ENCODE peak calls at places on chromosomes 12 and 14, in ten cellular contexts. One of them, this sample, is unnamed.

GRCh38 chr12:10717410-10717809 is 5.7 kb downstream of the YBX3 start:
- DNase-seq in cardiac muscle cell: peak
- DNase-seq in pancreas: no peak
- DNase-seq in neural progenitor cell: peak
- DNase-seq in GM12865: no peak
- DNase-seq in suprapubic skin: no peak
- DNase-seq in breast epithelium: no peak
- DNase-seq in WERI-Rb-1: no peak
- DNase-seq in fibroblast of lung: no peak
- DNase-seq in IMR-90: peak
- DNase-seq in this sample: peak

GRCh38 chr12:103841690-103842584 is 903 bp upstream of the NT5DC3 start:
- DNase-seq in cardiac muscle cell: peak
- DNase-seq in pancreas: peak
- DNase-seq in neural progenitor cell: no peak
- DNase-seq in GM12865: peak
- DNase-seq in suprapubic skin: no peak
- DNase-seq in breast epithelium: peak
- DNase-seq in WERI-Rb-1: no peak
- DNase-seq in fibroblast of lung: peak
- DNase-seq in IMR-90: peak
- DNase-seq in this sample: peak

GRCh38 chr14:52013984-52014600 is 24.7 kb downstream of the RTRAF start:
- DNase-seq in cardiac muscle cell: no peak
- DNase-seq in pancreas: no peak
- DNase-seq in neural progenitor cell: peak
- DNase-seq in GM12865: no peak
- DNase-seq in suprapubic skin: no peak
- DNase-seq in breast epithelium: no peak
- DNase-seq in WERI-Rb-1: peak
- DNase-seq in fibroblast of lung: no peak
- DNase-seq in IMR-90: no peak
- DNase-seq in this sample: no peak

GRCh38 chr14:23414254-23414653 is 6.2 kb upstream of the MYH6 start:
- DNase-seq in cardiac muscle cell: no peak
- DNase-seq in pancreas: no peak
- DNase-seq in neural progenitor cell: no peak
- DNase-seq in GM12865: no peak
- DNase-seq in suprapubic skin: no peak
- DNase-seq in breast epithelium: no peak
- DNase-seq in WERI-Rb-1: no peak
- DNase-seq in fibroblast of lung: no peak
- DNase-seq in IMR-90: no peak
- DNase-seq in this sample: no peak

GRCh38 chr12:22231836-22232235 is 102.7 kb downstream of the ST8SIA1 start:
- DNase-seq in cardiac muscle cell: peak
- DNase-seq in pancreas: no peak
- DNase-seq in neural progenitor cell: peak
- DNase-seq in GM12865: no peak
- DNase-seq in suprapubic skin: no peak
- DNase-seq in breast epithelium: no peak
- DNase-seq in WERI-Rb-1: no peak
- DNase-seq in fibroblast of lung: no peak
- DNase-seq in IMR-90: no peak
- DNase-seq in this sample: peak

GRCh38 chr14:60657609-60657983 is 8.3 kb upstream of the SIX1 start:
- DNase-seq in cardiac muscle cell: no peak
- DNase-seq in pancreas: no peak
- DNase-seq in neural progenitor cell: peak
- DNase-seq in GM12865: peak
- DNase-seq in suprapubic skin: no peak
- DNase-seq in breast epithelium: no peak
- DNase-seq in WERI-Rb-1: no peak
- DNase-seq in fibroblast of lung: no peak
- DNase-seq in IMR-90: no peak
- DNase-seq in this sample: no peak

GRCh38 chr12:110102255-110102654 is 21.9 kb upstream of the IFT81 start:
- DNase-seq in cardiac muscle cell: peak
- DNase-seq in pancreas: no peak
- DNase-seq in neural progenitor cell: peak
- DNase-seq in GM12865: peak
- DNase-seq in suprapubic skin: no peak
- DNase-seq in breast epithelium: no peak
- DNase-seq in WERI-Rb-1: peak
- DNase-seq in fibroblast of lung: peak
- DNase-seq in IMR-90: peak
- DNase-seq in this sample: peak

GRCh38 chr12:113432976-113433375 is 10.8 kb downstream of the SDSL start:
- DNase-seq in cardiac muscle cell: no peak
- DNase-seq in pancreas: no peak
- DNase-seq in neural progenitor cell: no peak
- DNase-seq in GM12865: no peak
- DNase-seq in suprapubic skin: no peak
- DNase-seq in breast epithelium: no peak
- DNase-seq in WERI-Rb-1: no peak
- DNase-seq in fibroblast of lung: no peak
- DNase-seq in IMR-90: no peak
- DNase-seq in this sample: no peak

GRCh38 chr12:32025906-32026305 is 66.7 kb downstream of the RESF1 start:
- DNase-seq in cardiac muscle cell: no peak
- DNase-seq in pancreas: no peak
- DNase-seq in neural progenitor cell: no peak
- DNase-seq in GM12865: peak
- DNase-seq in suprapubic skin: peak
- DNase-seq in breast epithelium: no peak
- DNase-seq in WERI-Rb-1: no peak
- DNase-seq in fibroblast of lung: no peak
- DNase-seq in IMR-90: no peak
- DNase-seq in this sample: no peak

GRCh38 chr12:19482551-19483109 is 43.3 kb downstream of the AEBP2 start:
- DNase-seq in cardiac muscle cell: peak
- DNase-seq in pancreas: no peak
- DNase-seq in neural progenitor cell: peak
- DNase-seq in GM12865: peak
- DNase-seq in suprapubic skin: no peak
- DNase-seq in breast epithelium: no peak
- DNase-seq in WERI-Rb-1: no peak
- DNase-seq in fibroblast of lung: no peak
- DNase-seq in IMR-90: no peak
- DNase-seq in this sample: no peak

GRCh38 chr12:26810330-26810729 is 22.7 kb downstream of the ITPR2 start:
- DNase-seq in cardiac muscle cell: peak
- DNase-seq in pancreas: no peak
- DNase-seq in neural progenitor cell: peak
- DNase-seq in GM12865: no peak
- DNase-seq in suprapubic skin: no peak
- DNase-seq in breast epithelium: peak
- DNase-seq in WERI-Rb-1: no peak
- DNase-seq in fibroblast of lung: peak
- DNase-seq in IMR-90: peak
- DNase-seq in this sample: peak

GRCh38 chr12:93166891-93167307 is 210.8 kb upstream of the NUDT4 start:
- DNase-seq in cardiac muscle cell: no peak
- DNase-seq in pancreas: no peak
- DNase-seq in neural progenitor cell: no peak
- DNase-seq in GM12865: peak
- DNase-seq in suprapubic skin: no peak
- DNase-seq in breast epithelium: no peak
- DNase-seq in WERI-Rb-1: no peak
- DNase-seq in fibroblast of lung: no peak
- DNase-seq in IMR-90: no peak
- DNase-seq in this sample: no peak

GRCh38 chr12:119803391-119803791 is 73.7 kb downstream of the CIT start:
- DNase-seq in cardiac muscle cell: peak
- DNase-seq in pancreas: no peak
- DNase-seq in neural progenitor cell: peak
- DNase-seq in GM12865: no peak
- DNase-seq in suprapubic skin: no peak
- DNase-seq in breast epithelium: no peak
- DNase-seq in WERI-Rb-1: no peak
- DNase-seq in fibroblast of lung: peak
- DNase-seq in IMR-90: peak
- DNase-seq in this sample: peak

GRCh38 chr14:54565236-54566151 is 1.4 kb upstream of the SAMD4A start:
- DNase-seq in cardiac muscle cell: peak
- DNase-seq in pancreas: peak
- DNase-seq in neural progenitor cell: peak
- DNase-seq in GM12865: peak
- DNase-seq in suprapubic skin: peak
- DNase-seq in breast epithelium: peak
- DNase-seq in WERI-Rb-1: peak
- DNase-seq in fibroblast of lung: peak
- DNase-seq in IMR-90: peak
- DNase-seq in this sample: peak

GRCh38 chr14:95156765-95157194 is 549 bp downstream of the DICER1 start:
- DNase-seq in cardiac muscle cell: peak
- DNase-seq in pancreas: peak
- DNase-seq in neural progenitor cell: no peak
- DNase-seq in GM12865: peak
- DNase-seq in suprapubic skin: peak
- DNase-seq in breast epithelium: peak
- DNase-seq in WERI-Rb-1: peak
- DNase-seq in fibroblast of lung: peak
- DNase-seq in IMR-90: peak
- DNase-seq in this sample: peak

GRCh38 chr12:67151891-67152290 is 117.3 kb upstream of the CAND1 start:
- DNase-seq in cardiac muscle cell: peak
- DNase-seq in pancreas: no peak
- DNase-seq in neural progenitor cell: no peak
- DNase-seq in GM12865: no peak
- DNase-seq in suprapubic skin: no peak
- DNase-seq in breast epithelium: no peak
- DNase-seq in WERI-Rb-1: no peak
- DNase-seq in fibroblast of lung: peak
- DNase-seq in IMR-90: no peak
- DNase-seq in this sample: no peak

GRCh38 chr12:128966411-128966810 is 113.1 kb downstream of the GLT1D1 start:
- DNase-seq in cardiac muscle cell: no peak
- DNase-seq in pancreas: no peak
- DNase-seq in neural progenitor cell: no peak
- DNase-seq in GM12865: no peak
- DNase-seq in suprapubic skin: no peak
- DNase-seq in breast epithelium: no peak
- DNase-seq in WERI-Rb-1: no peak
- DNase-seq in fibroblast of lung: no peak
- DNase-seq in IMR-90: no peak
- DNase-seq in this sample: no peak
- H3K4me3 ChIP-seq in cardiac muscle cell: no peak
- H3K4me3 ChIP-seq in pancreas: no peak
- H3K4me3 ChIP-seq in neural progenitor cell: no peak
- H3K4me3 ChIP-seq in GM12865: no peak
- H3K4me3 ChIP-seq in suprapubic skin: no peak
- H3K4me3 ChIP-seq in breast epithelium: no peak
- H3K4me3 ChIP-seq in WERI-Rb-1: no peak
- H3K4me3 ChIP-seq in fibroblast of lung: no peak
- H3K4me3 ChIP-seq in IMR-90: no peak
- H3K4me3 ChIP-seq in this sample: no peak

GRCh38 chr12:52542157-52542556 is 10.8 kb downstream of the KRT71 start:
- DNase-seq in cardiac muscle cell: no peak
- DNase-seq in pancreas: no peak
- DNase-seq in neural progenitor cell: no peak
- DNase-seq in GM12865: no peak
- DNase-seq in suprapubic skin: no peak
- DNase-seq in breast epithelium: no peak
- DNase-seq in WERI-Rb-1: no peak
- DNase-seq in fibroblast of lung: no peak
- DNase-seq in IMR-90: no peak
- DNase-seq in this sample: no peak
- TF ChIP-seq CTCF in cardiac muscle cell: no peak
- TF ChIP-seq CTCF in pancreas: no peak
- TF ChIP-seq CTCF in neural progenitor cell: no peak
- TF ChIP-seq CTCF in GM12865: no peak
- TF ChIP-seq CTCF in suprapubic skin: no peak
- TF ChIP-seq CTCF in breast epithelium: no peak
- TF ChIP-seq CTCF in WERI-Rb-1: no peak
- TF ChIP-seq CTCF in fibroblast of lung: no peak
- TF ChIP-seq CTCF in IMR-90: no peak
- TF ChIP-seq CTCF in this sample: no peak

GRCh38 chr12:8912910-8913309 is 1.4 kb upstream of the PHC1 start:
- DNase-seq in cardiac muscle cell: no peak
- DNase-seq in pancreas: peak
- DNase-seq in neural progenitor cell: peak
- DNase-seq in GM12865: peak
- DNase-seq in suprapubic skin: no peak
- DNase-seq in breast epithelium: peak
- DNase-seq in WERI-Rb-1: peak
- DNase-seq in fibroblast of lung: no peak
- DNase-seq in IMR-90: no peak
- DNase-seq in this sample: peak
- H3K4me3 ChIP-seq in cardiac muscle cell: peak
- H3K4me3 ChIP-seq in pancreas: no peak
- H3K4me3 ChIP-seq in neural progenitor cell: peak
- H3K4me3 ChIP-seq in GM12865: no peak
- H3K4me3 ChIP-seq in suprapubic skin: no peak
- H3K4me3 ChIP-seq in breast epithelium: no peak
- H3K4me3 ChIP-seq in WERI-Rb-1: no peak
- H3K4me3 ChIP-seq in fibroblast of lung: peak
- H3K4me3 ChIP-seq in IMR-90: no peak
- H3K4me3 ChIP-seq in this sample: no peak

GRCh38 chr14:92506230-92506629 is 7.4 kb upstream of the RIN3 start:
- DNase-seq in cardiac muscle cell: no peak
- DNase-seq in pancreas: no peak
- DNase-seq in neural progenitor cell: no peak
- DNase-seq in GM12865: no peak
- DNase-seq in suprapubic skin: no peak
- DNase-seq in breast epithelium: no peak
- DNase-seq in WERI-Rb-1: no peak
- DNase-seq in fibroblast of lung: no peak
- DNase-seq in IMR-90: no peak
- DNase-seq in this sample: no peak

GRCh38 chr14:92501891-92502351 is 11.7 kb upstream of the RIN3 start:
- DNase-seq in cardiac muscle cell: peak
- DNase-seq in pancreas: no peak
- DNase-seq in neural progenitor cell: no peak
- DNase-seq in GM12865: no peak
- DNase-seq in suprapubic skin: no peak
- DNase-seq in breast epithelium: no peak
- DNase-seq in WERI-Rb-1: no peak
- DNase-seq in fibroblast of lung: peak
- DNase-seq in IMR-90: peak
- DNase-seq in this sample: peak

GRCh38 chr14:92502541-92503286 is 10.9 kb upstream of the RIN3 start:
- DNase-seq in cardiac muscle cell: no peak
- DNase-seq in pancreas: no peak
- DNase-seq in neural progenitor cell: no peak
- DNase-seq in GM12865: no peak
- DNase-seq in suprapubic skin: no peak
- DNase-seq in breast epithelium: no peak
- DNase-seq in WERI-Rb-1: no peak
- DNase-seq in fibroblast of lung: no peak
- DNase-seq in IMR-90: no peak
- DNase-seq in this sample: no peak

GRCh38 chr14:92505826-92506225 is 7.8 kb upstream of the RIN3 start:
- DNase-seq in cardiac muscle cell: no peak
- DNase-seq in pancreas: no peak
- DNase-seq in neural progenitor cell: no peak
- DNase-seq in GM12865: no peak
- DNase-seq in suprapubic skin: no peak
- DNase-seq in breast epithelium: no peak
- DNase-seq in WERI-Rb-1: no peak
- DNase-seq in fibroblast of lung: no peak
- DNase-seq in IMR-90: no peak
- DNase-seq in this sample: no peak

GRCh38 chr14:92503756-92504491 is 9.7 kb upstream of the RIN3 start:
- DNase-seq in cardiac muscle cell: peak
- DNase-seq in pancreas: no peak
- DNase-seq in neural progenitor cell: no peak
- DNase-seq in GM12865: no peak
- DNase-seq in suprapubic skin: no peak
- DNase-seq in breast epithelium: no peak
- DNase-seq in WERI-Rb-1: no peak
- DNase-seq in fibroblast of lung: peak
- DNase-seq in IMR-90: peak
- DNase-seq in this sample: peak
- TF ChIP-seq CTCF in cardiac muscle cell: no peak
- TF ChIP-seq CTCF in pancreas: no peak
- TF ChIP-seq CTCF in neural progenitor cell: no peak
- TF ChIP-seq CTCF in GM12865: no peak
- TF ChIP-seq CTCF in suprapubic skin: no peak
- TF ChIP-seq CTCF in breast epithelium: no peak
- TF ChIP-seq CTCF in WERI-Rb-1: no peak
- TF ChIP-seq CTCF in fibroblast of lung: no peak
- TF ChIP-seq CTCF in IMR-90: no peak
- TF ChIP-seq CTCF in this sample: no peak